ENCODE peak calls at places on chromosomes 4 and X, in seven cellular contexts. One of them, this sample, is unnamed.

GRCh38 chr4:140556372-140557085 is 12.2 kb downstream of the UCP1 start:
- DNase-seq in CD4-positive, alpha-beta memory T cell: peak
- DNase-seq in ELF-1: no peak
- DNase-seq in neural progenitor cell: no peak
- DNase-seq in HFFc6: no peak
- DNase-seq in kidney: no peak
- DNase-seq in HCT116: no peak
- DNase-seq in this sample: no peak

GRCh38 chrX:24081661-24082154 is 27.0 kb downstream of the EIF2S3 start:
- DNase-seq in HFFc6: peak
- DNase-seq in neural progenitor cell: peak
- DNase-seq in CD4-positive, alpha-beta memory T cell: peak
- DNase-seq in HCT116: peak
- DNase-seq in ELF-1: peak
- DNase-seq in kidney: no peak
- DNase-seq in this sample: peak

GRCh38 chr4:98627883-98628282 is 30.5 kb downstream of the TSPAN5 start:
- DNase-seq in HCT116: peak
- DNase-seq in neural progenitor cell: no peak
- DNase-seq in kidney: no peak
- DNase-seq in CD4-positive, alpha-beta memory T cell: no peak
- DNase-seq in ELF-1: no peak
- DNase-seq in HFFc6: peak
- DNase-seq in this sample: no peak

GRCh38 chr4:57966987-57967760 is 857.0 kb upstream of the IGFBP7 start:
- DNase-seq in CD4-positive, alpha-beta memory T cell: no peak
- DNase-seq in kidney: peak
- DNase-seq in neural progenitor cell: no peak
- DNase-seq in HCT116: no peak
- DNase-seq in ELF-1: no peak
- DNase-seq in HFFc6: no peak
- DNase-seq in this sample: no peak

GRCh38 chrX:97743014-97743413 is 859.3 kb downstream of the RPA4 start:
- DNase-seq in HCT116: no peak
- DNase-seq in kidney: no peak
- DNase-seq in CD4-positive, alpha-beta memory T cell: no peak
- DNase-seq in HFFc6: no peak
- DNase-seq in ELF-1: no peak
- DNase-seq in neural progenitor cell: no peak
- DNase-seq in this sample: no peak

GRCh38 chrX:73262991-73263390 is 48.3 kb upstream of the NAP1L2 start:
- DNase-seq in HCT116: peak
- DNase-seq in ELF-1: no peak
- DNase-seq in neural progenitor cell: peak
- DNase-seq in HFFc6: no peak
- DNase-seq in kidney: no peak
- DNase-seq in CD4-positive, alpha-beta memory T cell: no peak
- DNase-seq in this sample: no peak

GRCh38 chr4:97153042-97153441 is 990.2 kb downstream of the STPG2 start:
- DNase-seq in HCT116: peak
- DNase-seq in HFFc6: no peak
- DNase-seq in CD4-positive, alpha-beta memory T cell: no peak
- DNase-seq in kidney: no peak
- DNase-seq in ELF-1: no peak
- DNase-seq in neural progenitor cell: peak
- DNase-seq in this sample: no peak

GRCh38 chrX:154516655-154517100 is 646 bp upstream of the FAM3A start:
- DNase-seq in CD4-positive, alpha-beta memory T cell: peak
- DNase-seq in HCT116: no peak
- DNase-seq in kidney: no peak
- DNase-seq in ELF-1: peak
- DNase-seq in neural progenitor cell: peak
- DNase-seq in HFFc6: no peak
- DNase-seq in this sample: no peak

GRCh38 chr4:152983774-152984411 is 47.8 kb downstream of the FHDC1 start:
- DNase-seq in HCT116: no peak
- DNase-seq in kidney: no peak
- DNase-seq in CD4-positive, alpha-beta memory T cell: no peak
- DNase-seq in ELF-1: no peak
- DNase-seq in HFFc6: peak
- DNase-seq in neural progenitor cell: no peak
- DNase-seq in this sample: no peak

GRCh38 chr4:8117278-8117682 is 41.3 kb downstream of the ABLIM2 start:
- DNase-seq in HFFc6: peak
- DNase-seq in ELF-1: peak
- DNase-seq in kidney: peak
- DNase-seq in neural progenitor cell: peak
- DNase-seq in CD4-positive, alpha-beta memory T cell: peak
- DNase-seq in HCT116: peak
- DNase-seq in this sample: peak

GRCh38 chr4:1992468-1993168 is 16.2 kb downstream of the NELFA start:
- DNase-seq in CD4-positive, alpha-beta memory T cell: no peak
- DNase-seq in HFFc6: no peak
- DNase-seq in neural progenitor cell: peak
- DNase-seq in HCT116: no peak
- DNase-seq in kidney: no peak
- DNase-seq in ELF-1: peak
- DNase-seq in this sample: no peak

GRCh38 chr4:158586881-158587280 is 65.2 kb downstream of the RXFP1 start:
- DNase-seq in HCT116: no peak
- DNase-seq in ELF-1: no peak
- DNase-seq in neural progenitor cell: no peak
- DNase-seq in HFFc6: no peak
- DNase-seq in kidney: no peak
- DNase-seq in CD4-positive, alpha-beta memory T cell: no peak
- DNase-seq in this sample: no peak

GRCh38 chrX:71367396-71367795 is 1.2 kb downstream of the TAF1 start:
- DNase-seq in ELF-1: peak
- DNase-seq in HCT116: no peak
- DNase-seq in CD4-positive, alpha-beta memory T cell: no peak
- DNase-seq in neural progenitor cell: no peak
- DNase-seq in HFFc6: no peak
- DNase-seq in kidney: no peak
- DNase-seq in this sample: no peak

GRCh38 chr4:21949073-21949457 is 493 bp upstream of the KCNIP4 start:
- DNase-seq in CD4-positive, alpha-beta memory T cell: no peak
- DNase-seq in HFFc6: no peak
- DNase-seq in neural progenitor cell: peak
- DNase-seq in HCT116: no peak
- DNase-seq in ELF-1: peak
- DNase-seq in kidney: peak
- DNase-seq in this sample: no peak

GRCh38 chr4:88907478-88907877 is 149.5 kb downstream of the FAM13A start:
- DNase-seq in HFFc6: no peak
- DNase-seq in neural progenitor cell: no peak
- DNase-seq in ELF-1: no peak
- DNase-seq in HCT116: no peak
- DNase-seq in kidney: no peak
- DNase-seq in CD4-positive, alpha-beta memory T cell: no peak
- DNase-seq in this sample: no peak

GRCh38 chrX:51598899-51599298 is 19.8 kb downstream of the CENPVL3 start:
- DNase-seq in CD4-positive, alpha-beta memory T cell: no peak
- DNase-seq in neural progenitor cell: no peak
- DNase-seq in HCT116: no peak
- DNase-seq in kidney: no peak
- DNase-seq in HFFc6: no peak
- DNase-seq in ELF-1: no peak
- DNase-seq in this sample: no peak

GRCh38 chr4:89753601-89754066 is 83.3 kb downstream of the SNCA start:
- DNase-seq in neural progenitor cell: no peak
- DNase-seq in HFFc6: peak
- DNase-seq in CD4-positive, alpha-beta memory T cell: no peak
- DNase-seq in ELF-1: no peak
- DNase-seq in kidney: no peak
- DNase-seq in HCT116: peak
- DNase-seq in this sample: no peak

GRCh38 chr4:73735231-73735630 is 5.1 kb upstream of the CXCL8 start:
- DNase-seq in HCT116: no peak
- DNase-seq in CD4-positive, alpha-beta memory T cell: no peak
- DNase-seq in neural progenitor cell: no peak
- DNase-seq in ELF-1: no peak
- DNase-seq in kidney: no peak
- DNase-seq in HFFc6: peak
- DNase-seq in this sample: no peak

GRCh38 chr4:1402516-1403101 is 3.6 kb downstream of the NKX1-1 start:
- DNase-seq in neural progenitor cell: no peak
- DNase-seq in kidney: peak
- DNase-seq in ELF-1: peak
- DNase-seq in HCT116: no peak
- DNase-seq in CD4-positive, alpha-beta memory T cell: no peak
- DNase-seq in HFFc6: no peak
- DNase-seq in this sample: peak

GRCh38 chrX:154515803-154516654 is at the start of gene FAM3A:
- DNase-seq in neural progenitor cell: peak
- DNase-seq in HCT116: peak
- DNase-seq in CD4-positive, alpha-beta memory T cell: peak
- DNase-seq in kidney: peak
- DNase-seq in ELF-1: peak
- DNase-seq in HFFc6: peak
- DNase-seq in this sample: peak

GRCh38 chr4:144090744-144091143 is 49.8 kb downstream of the GYPA start:
- DNase-seq in kidney: no peak
- DNase-seq in HFFc6: no peak
- DNase-seq in neural progenitor cell: no peak
- DNase-seq in ELF-1: no peak
- DNase-seq in CD4-positive, alpha-beta memory T cell: no peak
- DNase-seq in HCT116: no peak
- DNase-seq in this sample: no peak

GRCh38 chrX:82412851-82413250 is 1095.2 kb upstream of the POU3F4 start:
- DNase-seq in HCT116: peak
- DNase-seq in ELF-1: no peak
- DNase-seq in HFFc6: no peak
- DNase-seq in CD4-positive, alpha-beta memory T cell: no peak
- DNase-seq in kidney: no peak
- DNase-seq in neural progenitor cell: peak
- DNase-seq in this sample: no peak

GRCh38 chr4:102007959-102008425 is 217.5 kb downstream of the BANK1 start:
- DNase-seq in kidney: no peak
- DNase-seq in ELF-1: no peak
- DNase-seq in HFFc6: no peak
- DNase-seq in neural progenitor cell: no peak
- DNase-seq in CD4-positive, alpha-beta memory T cell: no peak
- DNase-seq in HCT116: no peak
- DNase-seq in this sample: no peak

GRCh38 chrX:111110098-111110775 is 14.2 kb downstream of the PAK3 start:
- DNase-seq in neural progenitor cell: no peak
- DNase-seq in CD4-positive, alpha-beta memory T cell: no peak
- DNase-seq in ELF-1: no peak
- DNase-seq in kidney: no peak
- DNase-seq in HFFc6: no peak
- DNase-seq in HCT116: no peak
- DNase-seq in this sample: no peak

GRCh38 chrX:49960061-49960460 is 37.7 kb downstream of the CLCN5 start:
- DNase-seq in kidney: no peak
- DNase-seq in neural progenitor cell: no peak
- DNase-seq in CD4-positive, alpha-beta memory T cell: no peak
- DNase-seq in HCT116: no peak
- DNase-seq in ELF-1: no peak
- DNase-seq in HFFc6: no peak
- DNase-seq in this sample: no peak

GRCh38 chrX:38898261-38898660 is 97.0 kb downstream of the MID1IP1 start:
- DNase-seq in HFFc6: no peak
- DNase-seq in ELF-1: no peak
- DNase-seq in CD4-positive, alpha-beta memory T cell: no peak
- DNase-seq in neural progenitor cell: no peak
- DNase-seq in kidney: no peak
- DNase-seq in HCT116: no peak
- DNase-seq in this sample: no peak

GRCh38 chr4:16078195-16078756 is 5.5 kb downstream of the PROM1 start:
- DNase-seq in kidney: no peak
- DNase-seq in neural progenitor cell: no peak
- DNase-seq in CD4-positive, alpha-beta memory T cell: no peak
- DNase-seq in HCT116: no peak
- DNase-seq in ELF-1: no peak
- DNase-seq in HFFc6: no peak
- DNase-seq in this sample: no peak

GRCh38 chr4:124279741-124280140 is 432.8 kb downstream of the ANKRD50 start:
- DNase-seq in HCT116: no peak
- DNase-seq in neural progenitor cell: no peak
- DNase-seq in CD4-positive, alpha-beta memory T cell: no peak
- DNase-seq in kidney: no peak
- DNase-seq in HFFc6: no peak
- DNase-seq in ELF-1: no peak
- DNase-seq in this sample: no peak

GRCh38 chrX:136067946-136068345 is 79.4 kb upstream of the FHL1 start:
- DNase-seq in kidney: no peak
- DNase-seq in CD4-positive, alpha-beta memory T cell: no peak
- DNase-seq in neural progenitor cell: no peak
- DNase-seq in HCT116: no peak
- DNase-seq in ELF-1: no peak
- DNase-seq in HFFc6: no peak
- DNase-seq in this sample: no peak

GRCh38 chr4:111506706-111507105 is 638.5 kb upstream of the FAM241A start:
- DNase-seq in kidney: no peak
- DNase-seq in HCT116: no peak
- DNase-seq in ELF-1: no peak
- DNase-seq in CD4-positive, alpha-beta memory T cell: no peak
- DNase-seq in HFFc6: peak
- DNase-seq in neural progenitor cell: no peak
- DNase-seq in this sample: no peak

GRCh38 chr4:57158762-57159161 is 48.6 kb upstream of the IGFBP7 start:
- DNase-seq in ELF-1: no peak
- DNase-seq in neural progenitor cell: no peak
- DNase-seq in CD4-positive, alpha-beta memory T cell: no peak
- DNase-seq in HCT116: no peak
- DNase-seq in kidney: no peak
- DNase-seq in HFFc6: no peak
- DNase-seq in this sample: no peak

GRCh38 chr4:2333916-2334644 is 72.2 kb upstream of the MXD4 start:
- DNase-seq in CD4-positive, alpha-beta memory T cell: no peak
- DNase-seq in HCT116: no peak
- DNase-seq in neural progenitor cell: no peak
- DNase-seq in kidney: peak
- DNase-seq in HFFc6: no peak
- DNase-seq in ELF-1: no peak
- DNase-seq in this sample: no peak

GRCh38 chrX:16920116-16920515 is 26.3 kb upstream of the REPS2 start:
- DNase-seq in HFFc6: no peak
- DNase-seq in HCT116: no peak
- DNase-seq in ELF-1: no peak
- DNase-seq in CD4-positive, alpha-beta memory T cell: no peak
- DNase-seq in kidney: no peak
- DNase-seq in neural progenitor cell: no peak
- DNase-seq in this sample: no peak

This sample was measured in heart left ventricle.